ENCODE peak calls at places on chromosomes 11 and 22, in five cellular contexts. Q is GM23248, C is hepatocyte, S is HCT116, X is GM23338. H is an unnamed sample.
A peak's percentile ranks its signal among the peaks of the same experiment; 100 is the strongest.

GRCh38 chr11:7251487-7251835 is 243 bp upstream of the SYT9 start:
- DNase-seq in Q (no peak), C (no peak), S (no peak), X (no peak), H (no peak)

GRCh38 chr11:122032317-122032716 is 83.7 kb downstream of the BLID start:
- DNase-seq in Q (peak; percentile 84), C (no peak), S (no peak), X (no peak), H (no peak)

GRCh38 chr11:116837231-116838091 is at the start of gene APOA1:
- DNase-seq in Q (no peak), C (peak; percentile 79), S (no peak), X (peak; percentile 25), H (peak; percentile 50)

GRCh38 chr11:22456993-22457748 is 119.0 kb downstream of the SLC17A6 start:
- DNase-seq in Q (no peak), C (no peak), S (no peak), X (no peak), H (peak; percentile 19)

GRCh38 chr22:24325105-24325757 is 54.6 kb downstream of the SPECC1L start:
- DNase-seq in Q (peak; percentile 93), C (peak; percentile 68), S (no peak), X (peak; percentile 54), H (peak; percentile 48)

GRCh38 chr11:87394924-87395323 is 357.2 kb downstream of the TMEM135 start:
- DNase-seq in Q (no peak), C (no peak), S (no peak), X (no peak), H (no peak)

GRCh38 chr11:35623708-35624168 is 5.5 kb downstream of the FJX1 start:
- DNase-seq in Q (peak; percentile 30), C (peak; percentile 39), S (no peak), X (no peak), H (no peak)

GRCh38 chr11:8092587-8093424 is 11.8 kb downstream of the TUB start:
- DNase-seq in Q (peak; percentile 92), C (peak; percentile 77), S (peak; percentile 56), X (peak; percentile 92), H (peak; percentile 77)

GRCh38 chr11:40987895-40988435 is 471.5 kb downstream of the LRRC4C start:
- DNase-seq in Q (no peak), C (no peak), S (no peak), X (no peak), H (peak; percentile 47)

GRCh38 chr22:45717787-45718186 is 46.2 kb downstream of the ATXN10 start:
- DNase-seq in Q (peak; percentile 84), C (no peak), S (no peak), X (no peak), H (no peak)

GRCh38 chr22:32558681-32559355 is 84.2 kb downstream of the FBXO7 start:
- DNase-seq in Q (peak; percentile 93), C (peak; percentile 65), S (peak; percentile 75), X (no peak), H (no peak)

GRCh38 chr11:2541321-2541680 is 96.5 kb downstream of the KCNQ1 start:
- DNase-seq in Q (no peak), C (no peak), S (no peak), X (no peak), H (no peak)

GRCh38 chr22:45129703-45130524 is 33.8 kb upstream of the NUP50 start:
- DNase-seq in Q (no peak), C (no peak), S (no peak), X (peak; percentile 22), H (no peak)

GRCh38 chr11:69055212-69055586 is 6.5 kb downstream of the TPCN2 start:
- DNase-seq in Q (no peak), C (peak; percentile 82), S (no peak), X (no peak), H (no peak)

GRCh38 chr11:109223441-109223840 is 198.5 kb upstream of the C11orf87 start:
- DNase-seq in Q (no peak), C (no peak), S (no peak), X (no peak), H (no peak)

GRCh38 chr22:31533391-31533790 is 37.1 kb downstream of the SFI1 start:
- DNase-seq in Q (no peak), C (no peak), S (no peak), X (no peak), H (no peak)

GRCh38 chr11:74090701-74091100 is 80.1 kb downstream of the C2CD3 start:
- DNase-seq in Q (peak; percentile 1), C (no peak), S (no peak), X (no peak), H (peak; percentile 13)

GRCh38 chr11:122758361-122758760 is 79.9 kb upstream of the CRTAM start:
- DNase-seq in Q (no peak), C (no peak), S (no peak), X (no peak), H (no peak)

GRCh38 chr11:73189315-73189714 is 28.8 kb upstream of the P2RY2 start:
- DNase-seq in Q (no peak), C (no peak), S (no peak), X (no peak), H (no peak)

GRCh38 chr11:128796275-128796674 is 70.8 kb downstream of the KCNJ1 start:
- DNase-seq in Q (peak; percentile 62), C (no peak), S (no peak), X (no peak), H (no peak)

GRCh38 chr22:39990688-39991087 is 4.1 kb upstream of the FAM83F start:
- DNase-seq in Q (no peak), C (no peak), S (no peak), X (no peak), H (no peak)

GRCh38 chr11:10005955-10006525 is 288.0 kb downstream of the SBF2 start:
- DNase-seq in Q (no peak), C (no peak), S (no peak), X (no peak), H (no peak)

GRCh38 chr11:3165152-3165705 is at the start of gene OSBPL5:
- DNase-seq in Q (peak; percentile 85), C (peak; percentile 83), S (no peak), X (peak; percentile 54), H (peak; percentile 81)

GRCh38 chr11:85976525-85976924 is 92.4 kb downstream of the PICALM start:
- DNase-seq in Q (no peak), C (no peak), S (no peak), X (no peak), H (no peak)

GRCh38 chr11:85970593-85970992 is 98.3 kb downstream of the PICALM start:
- DNase-seq in Q (no peak), C (no peak), S (no peak), X (no peak), H (no peak)

GRCh38 chr11:85977751-85978160 is 91.1 kb downstream of the PICALM start:
- DNase-seq in Q (peak; percentile 44), C (no peak), S (no peak), X (no peak), H (no peak)

DNA sequence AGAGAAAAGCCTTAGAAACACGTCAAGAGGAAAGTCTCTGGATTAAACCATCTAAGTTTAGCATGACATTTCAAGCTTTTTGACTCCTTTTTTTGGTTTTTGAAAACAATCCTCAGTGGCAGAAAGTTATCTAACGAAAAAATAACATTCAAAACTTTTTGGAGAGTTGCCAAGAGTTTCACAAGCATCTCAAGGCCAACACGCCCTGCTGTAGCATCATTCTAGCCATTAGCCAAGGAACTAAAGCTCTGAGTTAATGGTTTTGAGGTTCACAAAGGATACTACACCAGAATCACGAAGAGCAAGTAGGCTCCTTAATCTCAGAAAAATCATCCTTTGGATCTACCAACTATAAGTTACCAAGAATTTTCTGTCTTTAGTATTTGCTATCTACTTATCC is 94.8 kb downstream of the PICALM start:
- DNase-seq in Q (peak; percentile 63), C (no peak), S (no peak), X (no peak), H (no peak)
- TF ChIP-seq EZH2phosphoT487 in Q (no peak), C (no peak), S (no peak), X (no peak), H (no peak)

DNA sequence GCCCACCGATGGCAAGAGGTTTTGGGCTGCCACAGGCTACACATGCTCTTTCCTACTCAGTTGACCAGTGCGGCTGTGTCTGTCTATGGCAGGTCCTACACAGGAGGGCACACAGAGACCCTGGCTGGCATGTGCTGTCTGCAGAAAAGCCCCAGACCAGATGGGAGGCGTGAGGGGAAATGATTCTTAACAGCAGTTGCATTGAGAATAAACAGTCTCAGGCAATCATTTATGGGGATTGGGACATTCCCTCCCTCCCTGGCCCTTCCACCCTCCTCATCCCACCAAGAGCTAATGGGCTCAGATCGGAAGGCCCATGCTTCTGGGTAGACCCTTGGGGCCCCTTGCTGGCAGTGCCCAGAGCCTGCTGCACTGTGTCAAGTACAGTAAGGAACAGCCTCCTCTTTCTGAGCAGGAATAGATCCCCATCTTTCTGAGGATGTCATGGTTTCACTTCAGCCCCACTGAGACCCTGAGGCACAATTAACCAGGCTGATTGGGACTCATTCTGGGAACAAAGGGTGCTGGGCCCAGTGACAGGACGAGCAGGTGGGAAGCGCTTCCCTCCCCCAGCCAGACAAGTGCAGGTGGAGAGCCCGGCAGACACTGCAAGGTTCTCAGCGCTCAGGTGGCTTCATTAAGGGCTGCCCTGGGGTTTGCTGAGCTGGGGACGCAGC is 28.3 kb downstream of the TSPAN18 start:
- DNase-seq in Q (no peak), C (no peak), S (no peak), X (peak; percentile 51), H (no peak)
- H3K27ac ChIP-seq in Q (no peak overlapping the region), C (peak overlapping the region; percentile 70), S (no peak overlapping the region), X (no peak overlapping the region), H (no peak overlapping the region)

GRCh38 chr11:99366476-99366992 is 345.8 kb downstream of the CNTN5 start:
- DNase-seq in Q (no peak), C (no peak), S (no peak), X (no peak), H (no peak)
- TF ChIP-seq EZH2 in Q (no peak), C (no peak), S (no peak), X (no peak), H (no peak)

GRCh38 chr22:38756631-38757463 is 1.0 kb upstream of the SUN2 start:
- DNase-seq in Q (peak; percentile 12), C (no peak), S (no peak), X (no peak), H (no peak)

GRCh38 chr22:38753894-38754246 is 1.9 kb downstream of the SUN2 start:
- DNase-seq in Q (no peak), C (peak; percentile 36), S (no peak), X (no peak), H (no peak)

GRCh38 chr22:38755911-38756532 is at the start of gene SUN2:
- DNase-seq in Q (peak; percentile 93), C (peak; percentile 95), S (no peak), X (peak; percentile 76), H (peak; percentile 87)

GRCh38 chr22:38755155-38755910 is 465 bp downstream of the SUN2 start:
- DNase-seq in Q (peak; percentile 91), C (peak; percentile 93), S (no peak), X (peak; percentile 66), H (peak; percentile 91)

DNA sequence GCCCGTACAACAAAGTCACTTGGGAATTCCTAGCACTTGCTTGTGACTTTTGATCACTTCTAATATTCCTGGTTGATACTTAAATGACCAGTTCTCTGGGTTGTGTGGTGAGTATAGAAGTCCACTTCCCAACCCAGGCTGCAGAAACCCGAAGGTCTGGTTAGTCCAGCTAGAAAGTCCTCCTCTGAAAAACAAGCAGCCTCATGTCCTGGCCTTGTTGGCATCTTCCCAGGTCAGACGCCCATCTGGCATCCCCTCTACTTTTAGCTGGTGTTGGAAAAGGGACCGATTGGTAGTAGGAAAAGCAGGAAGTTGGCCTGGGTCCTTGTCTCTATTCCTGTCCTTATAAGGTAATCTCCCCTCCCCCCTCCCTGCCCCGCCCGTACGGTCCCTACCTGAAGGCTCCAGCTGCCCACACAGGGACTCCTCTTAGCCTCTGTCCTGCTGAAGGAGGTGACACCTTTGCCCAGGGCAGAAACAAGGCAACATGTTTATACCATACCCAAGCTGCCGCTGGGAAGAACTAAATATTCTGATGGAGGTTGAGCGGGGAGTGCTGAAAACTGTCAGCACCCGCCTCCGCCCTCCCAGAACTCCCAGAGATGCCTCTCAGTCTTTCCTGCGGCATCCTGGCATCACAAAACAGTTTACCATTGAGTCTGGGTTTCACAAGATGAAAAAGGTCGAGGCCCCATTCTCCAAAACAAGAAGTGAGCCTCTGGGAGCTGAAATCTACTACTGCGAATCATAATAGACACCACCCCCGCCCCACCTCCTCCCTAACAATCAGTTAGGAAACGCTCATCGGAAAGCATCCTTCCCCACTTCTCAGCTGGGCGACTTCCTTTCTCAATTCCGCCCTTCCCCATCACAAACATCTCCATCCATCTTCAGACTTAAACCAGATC is 1.3 kb downstream of the SUN2 start:
- DNase-seq in Q (peak; percentile 67), C (peak; percentile 70), S (no peak), X (peak; percentile 84), H (peak; percentile 48)
- TF ChIP-seq EZH2phosphoT487 in Q (no peak), C (no peak), S (no peak), X (no peak), H (no peak)